ENCODE peak calls at places on chromosomes 6 and 20, in four cellular contexts. W is memory B cell, S is lung, Z is kidney tubule cell. K is an unnamed sample.
A peak's percentile ranks its signal among the peaks of the same experiment; 100 is the strongest.

GRCh38 chr6:166725571-166725970 is 98.5 kb upstream of the RPS6KA2 start:
- DNase-seq in W (no peak), Z (no peak), S (no peak), K (no peak)

GRCh38 chr6:42021847-42022754 is 28.2 kb upstream of the TAF8 start:
- DNase-seq in S (no peak), Z (no peak), W (peak; percentile 49), K (peak; percentile 91)

GRCh38 chr6:7050099-7050498 is 57.7 kb upstream of the RREB1 start:
- DNase-seq in S (no peak), Z (no peak), W (no peak), K (no peak)

GRCh38 chr6:115977220-115977619 is 83.5 kb downstream of the FRK start:
- DNase-seq in S (no peak), W (no peak), Z (no peak), K (no peak)

GRCh38 chr6:2221724-2222274 is 23.6 kb downstream of the GMDS start:
- DNase-seq in W (no peak), S (no peak), Z (peak; percentile 35), K (no peak)

GRCh38 chr20:24868959-24869358 is 80.1 kb upstream of the CST7 start:
- DNase-seq in Z (no peak), W (no peak), S (no peak), K (no peak)

GRCh38 chr6:166402582-166403277 is 20.0 kb upstream of the MPC1 start:
- DNase-seq in S (no peak), Z (peak; percentile 55), W (no peak), K (no peak)

GRCh38 chr6:149237464-149237863 is 80.0 kb upstream of the TAB2 start:
- DNase-seq in W (no peak), Z (no peak), S (no peak), K (no peak)

GRCh38 chr20:59004763-59005522 is 2.1 kb downstream of the CTSZ start:
- DNase-seq in Z (peak; percentile 47), S (peak; percentile 73), W (peak; percentile 83), K (peak; percentile 68)

GRCh38 chr20:46959081-46959692 is 64.5 kb downstream of the EYA2 start:
- DNase-seq in W (no peak), S (no peak), Z (peak; percentile 81), K (no peak)

GRCh38 chr6:88569959-88570358 is 393.5 kb downstream of the RNGTT start:
- DNase-seq in Z (no peak), W (no peak), S (no peak), K (no peak)

GRCh38 chr6:100209323-100210137 is 215.5 kb upstream of the MCHR2 start:
- DNase-seq in W (no peak), S (no peak), Z (no peak), K (no peak)

GRCh38 chr6:155187994-155188706 is 75.7 kb upstream of the CLDN20 start:
- DNase-seq in W (no peak), S (no peak), Z (no peak), K (no peak)

GRCh38 chr6:80217799-80218198 is 111.3 kb downstream of the BCKDHB start:
- DNase-seq in Z (no peak), S (no peak), W (no peak), K (no peak)

GRCh38 chr6:54717849-54718455 is 128.6 kb upstream of the FAM83B start:
- DNase-seq in Z (peak; percentile 73), W (peak; percentile 36), S (peak; percentile 63), K (peak; percentile 75)

GRCh38 chr6:109373762-109374161 is 8.5 kb downstream of the CD164 start:
- DNase-seq in W (no peak), S (no peak), Z (peak; percentile 60), K (peak; percentile 74)

K was measured in activated naive CD4-positive, alpha-beta T cell treated with anti-CD3 and anti-CD28 coated beads for 36 hours.